ENCODE peak calls at places on chromosome 7, in ten cellular contexts. T is GM12865, B is cardiac fibroblast, O is dorsolateral prefrontal cortex, A is lower lobe of right lung, Z is fibroblast of lung, M is endothelial cell, N is progenitor cell of endocrine pancreas, P is GM13976, H is AG09309. F is an unnamed sample.

GRCh38 chr7:73606801-73607691 is 17.3 kb downstream of the MLXIPL start:
- DNase-seq in A (peak; percentile 72), H (no peak), P (peak; percentile 92), T (peak; percentile 53), O (peak; percentile 50), N (peak; percentile 79), B (peak; percentile 43), M (peak; percentile 84), Z (no peak), F (peak; percentile 74)

GRCh38 chr7:78066599-78066998 is 268.0 kb downstream of the PHTF2 start:
- DNase-seq in O (no peak), N (no peak), A (no peak), Z (no peak), T (no peak), H (no peak), B (no peak), M (no peak), P (no peak), F (no peak)

GRCh38 chr7:122802211-122802833 is 83.9 kb downstream of the CADPS2 start:
- DNase-seq in H (no peak), T (peak; percentile 33), N (no peak), A (no peak), M (peak; percentile 23), Z (no peak), O (no peak), P (no peak), B (peak; percentile 84), F (no peak)

GRCh38 chr7:157502701-157503111 is 165.9 kb downstream of the DNAJB6 start:
- DNase-seq in N (no peak), H (no peak), O (no peak), Z (peak; percentile 11), B (peak; percentile 2), T (peak; percentile 49), M (no peak), P (no peak), A (no peak), F (peak; percentile 80)

GRCh38 chr7:105678811-105679495 is 97.7 kb upstream of the EFCAB10 start:
- DNase-seq in T (peak; percentile 58), A (peak; percentile 84), P (no peak), N (no peak), H (no peak), M (no peak), Z (peak; percentile 15), O (no peak), B (peak; percentile 62), F (peak; percentile 18)

GRCh38 chr7:1817061-1817712 is 147.1 kb downstream of the ELFN1 start:
- DNase-seq in Z (no peak), H (no peak), B (no peak), O (no peak), P (no peak), A (no peak), M (no peak), N (no peak), T (no peak), F (no peak)

GRCh38 chr7:87926581-87927461 is 7.2 kb upstream of the ADAM22 start:
- DNase-seq in A (no peak), T (peak; percentile 97), M (no peak), Z (peak; percentile 74), P (peak; percentile 44), O (no peak), B (peak; percentile 12), H (no peak), N (no peak), F (peak; percentile 51)

GRCh38 chr7:81604075-81604807 is 165.6 kb downstream of the HGF start:
- DNase-seq in Z (peak; percentile 99), P (no peak), A (no peak), H (peak; percentile 75), O (no peak), M (no peak), N (no peak), B (peak; percentile 99), T (no peak), F (no peak)

GRCh38 chr7:117389871-117390270 is 37.4 kb downstream of the ASZ1 start:
- DNase-seq in P (no peak), H (no peak), T (no peak), A (no peak), B (no peak), O (no peak), M (no peak), N (no peak), Z (no peak), F (no peak)

GRCh38 chr7:46705416-46706255 is 784.6 kb upstream of the IGFBP3 start:
- DNase-seq in B (no peak), Z (peak; percentile 68), N (no peak), H (peak; percentile 21), T (no peak), O (no peak), P (no peak), A (no peak), M (no peak), F (no peak)

GRCh38 chr7:49787980-49788379 is 14.5 kb downstream of the VWC2 start:
- DNase-seq in P (no peak), H (no peak), T (no peak), A (no peak), O (no peak), M (no peak), Z (no peak), N (no peak), B (no peak), F (no peak)
- TF ChIP-seq CTCF in P (no peak), H (no peak), T (no peak), A (no peak), O (no peak), M (no peak), Z (no peak), N (no peak), B (no peak), F (no peak)

DNA sequence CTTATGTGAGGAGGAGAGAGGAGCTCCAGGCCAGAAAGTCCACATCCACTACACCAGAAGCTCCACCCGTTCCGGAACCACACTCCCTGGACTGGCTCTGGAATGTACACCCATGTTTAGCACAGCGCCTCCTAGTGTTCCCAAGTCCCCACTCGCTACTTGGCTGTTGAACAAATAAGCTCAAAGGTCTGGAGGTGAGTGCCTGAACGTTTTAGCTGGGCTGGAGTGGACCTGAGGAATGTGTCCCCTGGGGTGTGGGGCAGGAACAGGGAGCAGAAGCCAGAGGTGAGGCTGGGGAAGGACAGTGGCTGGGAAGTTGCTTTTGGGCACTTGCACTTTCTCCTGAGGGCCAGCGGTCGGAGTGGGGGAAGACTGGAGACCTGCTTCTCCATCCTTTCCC is 164.1 kb upstream of the CDCA7L start:
- DNase-seq in O (peak; percentile 39), B (peak; percentile 63), M (peak; percentile 45), Z (peak; percentile 21), N (no peak), H (no peak), A (peak; percentile 56), P (no peak), T (peak; percentile 57), F (peak; percentile 52)
- TF ChIP-seq CTCF in O (no peak), B (peak; percentile 59), M (no peak), Z (peak; percentile 42), N (no peak), H (peak; percentile 44), A (no peak), P (peak; percentile 23), T (peak; percentile 52), F (no peak)

GRCh38 chr7:100127866-100128601 is 1.3 kb downstream of the MBLAC1 start:
- DNase-seq in O (no peak), Z (no peak), P (no peak), N (no peak), A (no peak), M (peak; percentile 37), B (no peak), H (no peak), T (peak; percentile 37), F (peak; percentile 56)

GRCh38 chr7:100128602-100128963 is 1.8 kb downstream of the MBLAC1 start:
- DNase-seq in A (no peak), O (no peak), H (no peak), B (no peak), M (no peak), P (no peak), T (no peak), Z (no peak), N (no peak), F (no peak)

GRCh38 chr7:100130608-100131453 is 4.1 kb downstream of the MBLAC1 start:
- DNase-seq in H (no peak), T (peak; percentile 70), Z (peak; percentile 22), M (peak; percentile 90), A (peak; percentile 82), P (peak; percentile 84), B (peak; percentile 66), N (peak; percentile 86), O (peak; percentile 81), F (peak; percentile 94)

GRCh38 chr7:100132697-100133137 is 6.0 kb downstream of the MBLAC1 start:
- DNase-seq in A (no peak), B (peak; percentile 73), T (peak; percentile 80), M (peak; percentile 70), H (no peak), Z (peak; percentile 39), N (peak; percentile 43), P (peak; percentile 83), O (no peak), F (peak; percentile 78)

DNA sequence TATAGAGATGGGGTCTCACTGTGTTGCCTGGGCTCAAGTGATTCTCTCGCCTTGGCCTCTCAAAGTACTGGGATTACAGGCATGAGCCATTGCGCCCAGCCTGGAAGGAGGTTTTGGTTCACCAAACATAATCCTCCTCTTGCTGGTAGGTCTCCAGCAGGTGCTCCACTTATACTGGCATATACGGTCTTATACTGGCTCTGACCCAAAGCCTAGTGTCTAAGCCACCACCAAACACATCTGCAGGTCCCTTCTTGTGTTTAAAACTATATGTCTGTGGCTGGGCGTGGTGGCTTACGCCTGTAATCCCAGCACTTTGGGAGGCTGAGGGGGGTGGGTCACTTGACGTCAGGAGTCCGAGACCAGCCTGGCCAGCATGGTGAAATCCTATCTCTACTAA is 5.4 kb downstream of the MBLAC1 start:
- DNase-seq in M (no peak), T (no peak), A (no peak), O (no peak), P (no peak), Z (no peak), N (no peak), H (no peak), B (no peak), F (no peak)
- TF ChIP-seq CTCF in M (no peak), T (no peak), A (no peak), O (no peak), P (no peak), Z (no peak), N (no peak), H (no peak), B (no peak), F (no peak)

GRCh38 chr7:29311314-29311713 is 116.7 kb downstream of the CHN2 start:
- DNase-seq in T (no peak), H (no peak), P (no peak), A (no peak), M (no peak), O (no peak), B (no peak), Z (no peak), N (no peak), F (no peak)

GRCh38 chr7:29310625-29311024 is 116.0 kb downstream of the CHN2 start:
- DNase-seq in N (no peak), P (no peak), A (no peak), T (no peak), B (no peak), O (no peak), Z (no peak), H (no peak), M (no peak), F (no peak)

GRCh38 chr7:29306276-29307036 is 111.9 kb downstream of the CHN2 start:
- DNase-seq in N (no peak), A (no peak), O (no peak), T (no peak), Z (no peak), M (no peak), H (no peak), P (no peak), B (no peak), F (no peak)

GRCh38 chr7:29308424-29308823 is 113.8 kb downstream of the CHN2 start:
- DNase-seq in B (no peak), H (no peak), A (no peak), N (no peak), T (no peak), O (no peak), Z (no peak), P (no peak), M (no peak), F (no peak)

GRCh38 chr7:29309041-29309860 is 114.7 kb downstream of the CHN2 start:
- DNase-seq in B (no peak), T (no peak), M (no peak), O (no peak), Z (no peak), H (no peak), P (no peak), N (no peak), A (no peak), F (peak; percentile 7)
- TF ChIP-seq CTCF in B (peak; percentile 6), T (no peak), M (peak; percentile 23), O (no peak), Z (no peak), H (no peak), P (no peak), N (no peak), A (no peak), F (no peak)